ENCODE peak calls at places on chromosomes 4 and X, in seven cellular contexts. H, L, U, M, R, S and Y are unnamed samples. For H3K4me1, the result is how much of the 10 kb centered on the place peaks cover.

GRCh38 chr4:54568184-54568583 is 89.6 kb upstream of the KIT start:
- DNase-seq in L (no peak), U (no peak), R (no peak), M (no peak), H (no peak), S (peak), Y (no peak)

GRCh38 chr4:186543206-186543605 is 12.2 kb downstream of the MTNR1A start:
- DNase-seq in U (no peak), S (no peak), H (no peak), R (no peak), M (no peak), L (no peak), Y (no peak)

GRCh38 chr4:176123710-176124407 is 58.2 kb downstream of the WDR17 start:
- DNase-seq in U (no peak), R (peak), S (peak), L (no peak), H (peak), M (peak), Y (peak)

GRCh38 chrX:24985120-24985519 is 30.6 kb downstream of the ARX start:
- DNase-seq in L (no peak), H (no peak), S (no peak), U (no peak), M (no peak), R (no peak), Y (no peak)

GRCh38 chr4:47075241-47075640 is 43.9 kb downstream of the GABRB1 start:
- DNase-seq in R (no peak), M (no peak), S (peak), U (no peak), L (peak), H (no peak), Y (no peak)

GRCh38 chr4:61195064-61195463 is 5.1 kb upstream of the ADGRL3 start:
- DNase-seq in S (no peak), R (no peak), L (no peak), H (no peak), M (no peak), U (no peak), Y (no peak)

GRCh38 chr4:156294577-156294976 is 340.9 kb upstream of the CTSO start:
- DNase-seq in R (no peak), U (no peak), L (no peak), M (no peak), H (peak), S (peak), Y (no peak)

GRCh38 chrX:103688949-103689348 is 2.5 kb upstream of the MORF4L2 start:
- DNase-seq in H (no peak), S (peak), M (peak), R (no peak), L (no peak), U (no peak), Y (no peak)

GRCh38 chr4:170305627-170306026 is 215.9 kb upstream of the AADAT start:
- DNase-seq in H (no peak), U (no peak), S (no peak), R (no peak), L (no peak), M (no peak), Y (no peak)

GRCh38 chrX:45689971-45690370 is 489.3 kb upstream of the DIPK2B start:
- DNase-seq in S (no peak), H (no peak), M (no peak), U (no peak), R (no peak), L (no peak), Y (no peak)

GRCh38 chr4:42104521-42104920 is 47.9 kb downstream of the BEND4 start:
- DNase-seq in S (peak), U (no peak), H (no peak), M (no peak), L (no peak), R (no peak), Y (no peak)

GRCh38 chr4:3344596-3344995 is 51.8 kb downstream of the RGS12 start:
- DNase-seq in S (no peak), H (no peak), M (no peak), U (no peak), R (no peak), L (no peak), Y (no peak)

GRCh38 chr4:23614284-23614892 is 275.5 kb downstream of the PPARGC1A start:
- DNase-seq in R (no peak), L (no peak), S (peak), U (no peak), H (peak), M (peak), Y (no peak)

GRCh38 chr4:61831987-61832386 is 631.9 kb downstream of the ADGRL3 start:
- DNase-seq in M (no peak), L (no peak), U (no peak), R (no peak), H (no peak), S (no peak), Y (no peak)

GRCh38 chrX:12681047-12681446 is 110.2 kb upstream of the PRPS2 start:
- DNase-seq in U (no peak), L (no peak), S (no peak), H (no peak), M (no peak), R (no peak), Y (no peak)

GRCh38 chr4:188455353-188455752 is 316.1 kb downstream of the TRIML1 start:
- DNase-seq in R (no peak), S (no peak), H (no peak), M (no peak), L (no peak), U (no peak), Y (no peak)

GRCh38 chr4:54585321-54586000 is 72.3 kb upstream of the KIT start:
- DNase-seq in S (peak), L (no peak), M (no peak), H (no peak), U (no peak), R (no peak), Y (no peak)

GRCh38 chr4:178340468-178340867 is 898.2 kb upstream of the AGA start:
- DNase-seq in M (no peak), U (no peak), L (no peak), H (no peak), S (no peak), R (no peak), Y (no peak)

GRCh38 chr4:55854132-55854531 is 684 bp downstream of the EXOC1 start:
- DNase-seq in L (no peak), H (peak), M (peak), R (no peak), S (no peak), U (no peak), Y (no peak)

GRCh38 chrX:153494541-153495361 is at the start of gene BGN:
- DNase-seq in S (no peak), L (no peak), R (no peak), H (peak), U (no peak), M (no peak), Y (no peak)

GRCh38 chr4:41363384-41363981 is 106.8 kb downstream of the UCHL1 start:
- DNase-seq in R (no peak), U (no peak), H (peak), L (no peak), S (no peak), M (no peak), Y (no peak)

GRCh38 chrX:133254666-133255065 is 36.5 kb upstream of the TFDP3 start:
- DNase-seq in S (peak), R (no peak), H (no peak), M (no peak), L (no peak), U (no peak), Y (no peak)

GRCh38 chr4:15778191-15778741 is at the start of gene CD38:
- DNase-seq in S (no peak), H (peak), U (peak), L (no peak), R (peak), M (peak), Y (peak)

GRCh38 chrX:112630187-112630586 is 49.6 kb downstream of the LHFPL1 start:
- DNase-seq in R (no peak), S (no peak), H (no peak), U (no peak), L (no peak), M (no peak), Y (no peak)

GRCh38 chr4:76758290-76758882 is 139.6 kb downstream of the SOWAHB start:
- DNase-seq in H (no peak), U (no peak), S (peak), L (no peak), R (no peak), M (peak), Y (no peak)

GRCh38 chrX:57652705-57653104 is 27.4 kb downstream of the NLRP2B start:
- DNase-seq in H (no peak), M (no peak), S (no peak), U (no peak), R (no peak), L (no peak), Y (no peak)

GRCh38 chr4:15754323-15754722 is 23.8 kb upstream of the CD38 start:
- DNase-seq in U (no peak), M (peak), L (no peak), R (no peak), H (no peak), S (no peak), Y (peak)

GRCh38 chr4:3831529-3832150 is 65.5 kb downstream of the ADRA2C start:
- DNase-seq in R (no peak), U (peak), S (no peak), M (no peak), H (no peak), L (no peak), Y (peak)

GRCh38 chrX:82141942-82142341 is 940.0 kb downstream of the SH3BGRL start:
- DNase-seq in H (no peak), L (no peak), S (no peak), M (no peak), U (no peak), R (no peak), Y (no peak)

GRCh38 chr4:2482192-2482591 is 13.3 kb downstream of the RNF4 start:
- DNase-seq in R (no peak), S (no peak), H (no peak), U (no peak), M (no peak), L (no peak), Y (no peak)

GRCh38 chrX:44989995-44990770 is 117.2 kb downstream of the KDM6A start:
- DNase-seq in S (no peak), L (no peak), M (no peak), U (no peak), R (no peak), H (no peak), Y (no peak)

GRCh38 chr4:53507671-53508286 is 83.5 kb downstream of the LNX1 start:
- DNase-seq in R (no peak), U (no peak), M (no peak), S (no peak), L (no peak), H (no peak), Y (peak)

GRCh38 chr4:126028871-126029270 is 714.1 kb downstream of the FAT4 start:
- DNase-seq in H (no peak), M (no peak), R (no peak), S (no peak), U (no peak), L (no peak), Y (no peak)

GRCh38 chr4:87839309-87839946 is 6.7 kb downstream of the MEPE start:
- DNase-seq in U (no peak), H (peak), L (no peak), M (peak), S (peak), R (no peak), Y (peak)

GRCh38 chr4:106063009-106063408 is 167.7 kb downstream of the NPNT start:
- DNase-seq in R (no peak), H (no peak), L (no peak), S (peak), U (no peak), M (no peak), Y (no peak)

GRCh38 chr4:182649698-182650477 is 267.3 kb downstream of the DCTD start:
- DNase-seq in M (no peak), U (no peak), R (no peak), S (no peak), H (no peak), L (no peak), Y (no peak)

GRCh38 chr4:42816189-42816588 is 76.3 kb upstream of the GRXCR1 start:
- DNase-seq in L (no peak), H (no peak), R (no peak), M (no peak), U (no peak), S (no peak), Y (no peak)

GRCh38 chr4:86891785-86892638 is at the start of gene C4orf36:
- DNase-seq in H (peak), L (no peak), M (no peak), U (peak), R (no peak), S (peak), Y (peak)

GRCh38 chr4:180951312-180951711 is 1291.9 kb upstream of the TENM3 start:
- DNase-seq in S (no peak), U (no peak), H (no peak), R (no peak), L (no peak), M (no peak), Y (no peak)

GRCh38 chr4:180949825-180950224 is 1293.4 kb upstream of the TENM3 start:
- DNase-seq in S (peak), U (no peak), R (no peak), L (no peak), H (no peak), M (no peak), Y (no peak)

GRCh38 chr4:180950377-180950776 is 1292.8 kb upstream of the TENM3 start:
- DNase-seq in L (no peak), U (no peak), H (no peak), R (no peak), S (peak), M (no peak), Y (no peak)

DNA sequence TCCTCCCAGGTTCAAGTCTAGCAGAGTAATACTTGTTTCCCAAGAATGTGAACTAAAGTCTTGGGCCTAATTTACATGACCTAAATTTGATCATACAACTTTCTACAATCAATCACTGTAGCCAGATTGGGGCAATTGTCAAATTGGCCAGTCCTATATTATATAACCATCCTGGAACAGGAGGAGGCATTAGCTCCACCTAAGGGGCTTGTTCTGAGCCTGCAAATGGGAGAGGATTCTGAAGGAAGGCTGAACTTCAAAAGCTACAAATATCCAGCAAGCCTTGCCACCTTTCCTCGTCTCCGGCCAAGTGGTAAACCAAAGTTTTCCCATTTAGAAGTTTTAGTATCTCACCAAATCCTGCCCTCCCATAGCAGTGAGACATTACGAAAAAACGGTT is 1289.6 kb upstream of the TENM3 start:
- DNase-seq in H (peak), M (peak), R (no peak), U (no peak), L (no peak), S (no peak), Y (no peak)
- TF ChIP-seq CTCF in H (peak), M (peak), R (peak), U (no peak), L (no peak), S (peak), Y (no peak)

GRCh38 chr4:118758293-118758692 is 73.1 kb downstream of the METTL14 start:
- DNase-seq in R (no peak), L (no peak), S (no peak), H (no peak), M (peak), U (no peak), Y (no peak)
- H3K4me1 ChIP-seq in R (under half), L (under half), S (under half), H (under half), M (half or more), U (under half), Y (under half)

GRCh38 chr4:161822174-161822573 is 341.6 kb downstream of the FSTL5 start:
- DNase-seq in M (no peak), S (no peak), U (no peak), H (no peak), R (no peak), L (no peak), Y (no peak)
- TF ChIP-seq CTCF in M (no peak), S (no peak), U (no peak), H (no peak), R (no peak), L (no peak), Y (no peak)

GRCh38 chr4:159142985-159143384 is 40.1 kb downstream of the RAPGEF2 start:
- DNase-seq in R (no peak), U (no peak), L (no peak), H (no peak), S (no peak), M (no peak), Y (no peak)

GRCh38 chr4:159146454-159146853 is 43.6 kb downstream of the RAPGEF2 start:
- DNase-seq in U (no peak), L (no peak), S (peak), H (no peak), R (no peak), M (no peak), Y (no peak)

GRCh38 chr4:159144112-159144694 is 41.3 kb downstream of the RAPGEF2 start:
- DNase-seq in U (no peak), M (no peak), L (no peak), H (no peak), R (no peak), S (no peak), Y (no peak)

GRCh38 chr4:159146007-159146330 is 43.1 kb downstream of the RAPGEF2 start:
- DNase-seq in U (no peak), L (no peak), R (no peak), M (no peak), H (no peak), S (no peak), Y (no peak)

DNA sequence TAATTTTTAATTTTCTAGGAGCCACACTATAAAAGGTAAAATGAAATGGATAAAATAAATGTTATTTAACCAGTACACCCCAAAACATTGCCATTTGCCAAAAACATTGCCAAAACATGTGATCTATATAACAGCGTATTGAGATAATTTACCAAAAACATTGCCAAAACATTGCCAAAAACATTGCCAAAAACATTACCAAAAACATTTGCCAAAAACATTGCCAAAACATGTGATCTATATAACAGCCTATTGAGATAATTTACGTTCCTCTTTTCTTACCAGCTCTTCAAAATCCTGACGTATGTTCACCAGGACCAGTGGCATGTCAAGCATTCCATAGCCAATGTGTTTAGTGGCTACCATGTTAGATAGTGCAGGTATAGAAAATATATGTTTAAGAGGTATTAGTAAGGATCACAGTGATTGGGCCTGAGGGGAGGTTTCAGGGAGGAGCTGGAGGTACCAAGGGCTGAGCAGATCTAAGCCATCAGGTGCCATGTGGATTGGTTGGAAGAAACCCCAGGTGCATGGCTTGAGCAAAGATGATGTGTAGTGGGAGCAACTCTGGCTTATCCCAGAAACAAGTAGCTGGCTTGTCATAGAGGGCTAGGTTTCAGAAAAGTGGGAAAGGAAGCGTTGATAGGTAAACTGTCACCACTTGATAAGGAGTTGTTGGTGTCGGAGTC is 42.6 kb downstream of the RAPGEF2 start:
- DNase-seq in U (no peak), R (no peak), H (no peak), S (no peak), L (no peak), M (no peak), Y (no peak)
- H3K4me1 ChIP-seq in U (under half), R (under half), H (under half), S (under half), L (under half), M (under half), Y (under half)

GRCh38 chrX:131801066-131801465 is 222.0 kb upstream of the STK26 start:
- DNase-seq in H (no peak), M (no peak), R (no peak), S (no peak), U (no peak), L (no peak), Y (no peak)

GRCh38 chrX:131801911-131802310 is 221.2 kb upstream of the STK26 start:
- DNase-seq in U (no peak), S (no peak), R (no peak), L (no peak), H (no peak), M (no peak), Y (no peak)

GRCh38 chrX:131802836-131803626 is 220.1 kb upstream of the STK26 start:
- DNase-seq in R (peak), M (peak), S (peak), H (peak), L (no peak), U (no peak), Y (no peak)
- TF ChIP-seq CTCF in R (peak), M (peak), S (peak), H (peak), L (peak), U (peak), Y (no peak)

GRCh38 chrX:13936804-13937203 is 92.9 kb downstream of the GEMIN8 start:
- DNase-seq in U (no peak), S (no peak), H (no peak), L (no peak), M (no peak), R (no peak), Y (no peak)
- H3K4me1 ChIP-seq in U (under half), S (under half), H (under half), L (under half), M (under half), R (under half), Y (under half)

GRCh38 chr4:151768835-151769234 is 8.0 kb upstream of the GATB start:
- DNase-seq in S (no peak), H (no peak), R (no peak), L (no peak), M (no peak), U (no peak), Y (no peak)

GRCh38 chr4:151771664-151772063 is 10.9 kb upstream of the GATB start:
- DNase-seq in U (no peak), L (no peak), R (no peak), S (no peak), M (no peak), H (no peak), Y (no peak)

GRCh38 chr4:151772322-151772721 is 11.5 kb upstream of the GATB start:
- DNase-seq in H (no peak), L (no peak), M (no peak), R (no peak), S (no peak), U (no peak), Y (no peak)

GRCh38 chr4:151770154-151770553 is 9.3 kb upstream of the GATB start:
- DNase-seq in H (no peak), S (no peak), M (no peak), L (no peak), R (no peak), U (no peak), Y (no peak)

DNA sequence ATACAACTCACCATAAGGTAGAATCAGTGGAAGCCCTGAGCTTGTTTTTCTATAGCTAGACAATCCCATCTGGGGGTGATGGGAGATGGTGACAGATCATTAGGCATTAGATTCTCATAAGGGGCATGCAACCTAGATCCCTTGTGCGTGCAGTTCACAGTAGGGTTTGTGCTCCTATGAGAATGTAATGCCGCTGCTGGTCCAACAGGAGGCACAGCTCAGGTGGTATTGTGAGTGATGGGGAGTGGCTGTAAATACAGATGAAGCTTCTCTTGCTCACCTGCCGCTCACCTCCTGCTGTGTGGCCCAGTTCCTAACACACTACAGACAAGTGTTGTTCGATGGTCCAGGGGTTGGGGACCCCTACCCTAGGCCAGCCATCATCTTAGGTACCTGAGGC is 5.9 kb upstream of the GATB start:
- DNase-seq in S (peak), L (no peak), H (peak), M (no peak), U (no peak), R (no peak), Y (no peak)
- TF ChIP-seq CTCF in S (peak), L (peak), H (peak), M (no peak), U (no peak), R (no peak), Y (no peak)